ENCODE peak calls at places on chromosomes 1 and 21, in five cellular contexts. One of them, this sample, is unnamed.

GRCh38 chr1:167676205-167676915 is 45.4 kb upstream of the MPZL1 start:
- DNase-seq in A549: no peak
- DNase-seq in IMR-90: no peak
- DNase-seq in SK-N-SH: no peak
- DNase-seq in K562: no peak
- DNase-seq in this sample: peak; percentile 88

GRCh38 chr1:243275316-243275715 is 19.5 kb downstream of the SDCCAG8 start:
- DNase-seq in A549: no peak
- DNase-seq in SK-N-SH: no peak
- DNase-seq in IMR-90: no peak
- DNase-seq in K562: no peak
- DNase-seq in this sample: no peak

GRCh38 chr1:91622586-91622985 is 121.9 kb downstream of the CDC7 start:
- DNase-seq in A549: no peak
- DNase-seq in IMR-90: no peak
- DNase-seq in SK-N-SH: no peak
- DNase-seq in K562: no peak
- DNase-seq in this sample: no peak

GRCh38 chr1:48693674-48694347 is 82.9 kb downstream of the BEND5 start:
- DNase-seq in SK-N-SH: no peak
- DNase-seq in IMR-90: no peak
- DNase-seq in A549: no peak
- DNase-seq in K562: no peak
- DNase-seq in this sample: no peak

GRCh38 chr1:197180252-197180878 is 33.9 kb upstream of the ASPM start:
- DNase-seq in SK-N-SH: peak; percentile 38
- DNase-seq in A549: peak; percentile 33
- DNase-seq in IMR-90: peak; percentile 92
- DNase-seq in K562: peak; percentile 27
- DNase-seq in this sample: no peak

GRCh38 chr1:162856260-162856659 is 4.7 kb downstream of the CCDC190 start:
- DNase-seq in SK-N-SH: no peak
- DNase-seq in A549: no peak
- DNase-seq in K562: no peak
- DNase-seq in IMR-90: peak; percentile 96
- DNase-seq in this sample: no peak

GRCh38 chr21:43323244-43324005 is 103.5 kb downstream of the SIK1 start:
- DNase-seq in IMR-90: no peak
- DNase-seq in SK-N-SH: no peak
- DNase-seq in K562: no peak
- DNase-seq in A549: no peak
- DNase-seq in this sample: no peak

GRCh38 chr1:230382060-230382491 is 44.1 kb downstream of the PGBD5 start:
- DNase-seq in K562: no peak
- DNase-seq in SK-N-SH: no peak
- DNase-seq in IMR-90: no peak
- DNase-seq in A549: peak; percentile 28
- DNase-seq in this sample: no peak

GRCh38 chr1:52122424-52122823 is 19.5 kb upstream of the ZFYVE9 start:
- DNase-seq in IMR-90: no peak
- DNase-seq in K562: no peak
- DNase-seq in A549: no peak
- DNase-seq in SK-N-SH: no peak
- DNase-seq in this sample: no peak

GRCh38 chr1:30522031-30523004 is 201.1 kb downstream of the MATN1 start:
- DNase-seq in K562: no peak
- DNase-seq in SK-N-SH: no peak
- DNase-seq in IMR-90: peak; percentile 8
- DNase-seq in A549: no peak
- DNase-seq in this sample: no peak

GRCh38 chr1:100440075-100440809 is 87.9 kb downstream of the CDC14A start:
- DNase-seq in K562: peak; percentile 44
- DNase-seq in IMR-90: no peak
- DNase-seq in SK-N-SH: peak; percentile 35
- DNase-seq in A549: no peak
- DNase-seq in this sample: no peak

GRCh38 chr1:15954316-15954715 is 21.6 kb downstream of the ZBTB17 start:
- DNase-seq in A549: no peak
- DNase-seq in K562: no peak
- DNase-seq in SK-N-SH: no peak
- DNase-seq in IMR-90: no peak
- DNase-seq in this sample: no peak

GRCh38 chr1:15953791-15954201 is 22.1 kb downstream of the ZBTB17 start:
- DNase-seq in A549: no peak
- DNase-seq in SK-N-SH: peak; percentile 79
- DNase-seq in IMR-90: no peak
- DNase-seq in K562: no peak
- DNase-seq in this sample: no peak

GRCh38 chr1:15953294-15953771 is 22.6 kb downstream of the ZBTB17 start:
- DNase-seq in SK-N-SH: no peak
- DNase-seq in A549: no peak
- DNase-seq in IMR-90: peak; percentile 35
- DNase-seq in K562: no peak
- DNase-seq in this sample: no peak

GRCh38 chr1:15951341-15952153 is 24.4 kb downstream of the ZBTB17 start:
- DNase-seq in IMR-90: no peak
- DNase-seq in K562: peak; percentile 71
- DNase-seq in A549: no peak
- DNase-seq in SK-N-SH: no peak
- DNase-seq in this sample: no peak

DNA sequence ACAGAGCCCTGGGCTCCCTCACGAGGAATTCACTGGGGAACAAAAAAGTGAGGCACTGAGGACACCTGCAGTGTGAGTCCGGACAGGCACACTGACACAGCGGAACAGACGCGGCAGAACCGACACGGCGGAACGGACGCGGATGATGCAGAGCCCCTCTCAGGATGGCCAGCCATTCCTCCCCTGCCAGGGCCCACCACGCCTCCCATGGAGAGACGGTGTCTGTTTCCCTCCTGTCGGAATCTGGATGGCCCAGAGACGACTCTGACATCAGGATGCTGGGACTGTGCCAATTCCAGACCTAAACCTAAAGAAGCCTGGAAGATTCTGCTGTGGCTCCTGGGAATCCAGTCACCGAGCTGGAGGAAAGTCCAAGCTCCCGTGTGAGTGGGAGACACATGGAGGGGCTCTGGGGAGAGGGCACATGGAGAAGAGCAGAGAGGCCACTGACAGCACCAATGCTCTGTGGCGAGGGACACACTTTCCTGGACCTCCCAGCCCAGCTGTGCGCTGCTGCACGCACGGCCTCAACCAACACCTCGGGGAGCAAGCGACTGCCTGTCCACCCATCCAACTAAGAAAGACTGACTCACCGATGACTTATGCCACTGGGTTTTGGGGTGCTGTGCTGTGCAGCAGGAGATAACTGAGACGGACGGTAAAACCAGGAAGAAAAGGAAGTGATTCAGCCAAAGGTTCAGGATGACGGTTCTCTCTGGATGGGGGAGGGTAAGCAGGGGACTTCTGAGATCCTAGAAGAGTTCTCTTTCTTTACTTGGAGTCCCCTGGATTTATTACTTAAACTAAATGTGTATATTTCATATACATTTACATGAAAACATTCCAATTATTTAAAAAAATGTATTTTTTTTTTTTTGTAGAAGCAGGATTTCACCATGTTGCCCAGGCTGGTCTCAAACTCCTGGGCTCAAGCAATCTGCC is 23.3 kb downstream of the ZBTB17 start:
- DNase-seq in A549: peak; percentile 64
- DNase-seq in SK-N-SH: no peak
- DNase-seq in K562: peak; percentile 79
- DNase-seq in IMR-90: peak; percentile 99
- DNase-seq in this sample: no peak
- TF ChIP-seq USF2 in A549: no peak
- TF ChIP-seq USF2 in SK-N-SH: no peak
- TF ChIP-seq USF2 in K562: no peak
- TF ChIP-seq USF2 in IMR-90: no peak
- TF ChIP-seq USF2 in this sample: no peak

DNA sequence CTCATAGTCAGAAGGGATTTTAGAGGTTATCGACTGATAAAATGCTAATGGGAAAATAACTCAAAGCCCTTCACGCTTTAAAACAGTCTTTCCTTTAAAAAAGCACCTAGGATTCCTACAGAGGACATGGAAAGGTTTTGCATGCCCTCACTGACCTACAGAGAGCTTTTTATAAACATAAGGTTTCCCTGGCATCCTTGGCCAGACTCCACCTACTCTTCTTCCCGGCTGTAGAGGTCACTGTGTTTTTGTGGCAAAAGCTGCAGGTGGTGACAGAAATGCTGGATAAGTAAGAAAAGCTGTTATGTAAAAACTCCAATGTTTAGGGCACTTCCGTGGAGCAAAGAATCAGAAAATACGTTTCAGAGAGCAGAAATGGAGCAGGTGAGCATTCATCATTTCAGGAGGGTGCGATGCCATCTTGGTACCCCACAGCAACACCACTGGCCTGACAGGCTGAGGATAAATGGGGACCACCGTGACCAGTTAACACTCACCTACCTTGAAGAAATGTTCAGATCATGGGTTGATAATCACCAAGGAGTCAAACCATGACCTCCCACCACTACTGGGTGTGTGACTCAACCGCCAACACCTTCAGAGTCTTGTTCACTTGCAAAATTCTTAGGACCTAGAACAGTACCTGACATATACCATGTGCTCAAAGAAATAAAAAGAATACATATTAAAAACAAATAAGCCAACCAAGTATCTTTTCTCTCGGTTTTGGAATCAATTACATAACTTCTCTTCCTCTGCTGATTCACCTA is 46.6 kb downstream of the SSBP3 start:
- DNase-seq in IMR-90: no peak
- DNase-seq in K562: no peak
- DNase-seq in A549: no peak
- DNase-seq in SK-N-SH: no peak
- DNase-seq in this sample: no peak
- TF ChIP-seq RCOR1 in IMR-90: no peak
- TF ChIP-seq RCOR1 in K562: no peak
- TF ChIP-seq RCOR1 in A549: no peak
- TF ChIP-seq RCOR1 in SK-N-SH: no peak
- TF ChIP-seq RCOR1 in this sample: no peak

GRCh38 chr1:182227864-182228547 is 163.6 kb downstream of the GLUL start:
- DNase-seq in A549: no peak
- DNase-seq in K562: no peak
- DNase-seq in IMR-90: no peak
- DNase-seq in SK-N-SH: no peak
- DNase-seq in this sample: no peak
- H3K27ac ChIP-seq in A549: no peak overlapping the region
- H3K27ac ChIP-seq in K562: no peak overlapping the region
- H3K27ac ChIP-seq in IMR-90: no peak overlapping the region
- H3K27ac ChIP-seq in SK-N-SH: no peak overlapping the region
- H3K27ac ChIP-seq in this sample: no peak overlapping the region

GRCh38 chr1:10943041-10943440 is 69.4 kb upstream of the TARDBP start:
- DNase-seq in SK-N-SH: no peak
- DNase-seq in A549: no peak
- DNase-seq in K562: no peak
- DNase-seq in IMR-90: no peak
- DNase-seq in this sample: no peak

GRCh38 chr1:10942542-10942912 is 69.9 kb upstream of the TARDBP start:
- DNase-seq in SK-N-SH: no peak
- DNase-seq in K562: no peak
- DNase-seq in IMR-90: no peak
- DNase-seq in A549: no peak
- DNase-seq in this sample: no peak

GRCh38 chr1:10940451-10940804 is 72.0 kb upstream of the TARDBP start:
- DNase-seq in K562: no peak
- DNase-seq in A549: no peak
- DNase-seq in SK-N-SH: no peak
- DNase-seq in IMR-90: no peak
- DNase-seq in this sample: no peak

GRCh38 chr1:10940838-10941237 is 71.6 kb upstream of the TARDBP start:
- DNase-seq in K562: no peak
- DNase-seq in SK-N-SH: no peak
- DNase-seq in A549: no peak
- DNase-seq in IMR-90: no peak
- DNase-seq in this sample: no peak

DNA sequence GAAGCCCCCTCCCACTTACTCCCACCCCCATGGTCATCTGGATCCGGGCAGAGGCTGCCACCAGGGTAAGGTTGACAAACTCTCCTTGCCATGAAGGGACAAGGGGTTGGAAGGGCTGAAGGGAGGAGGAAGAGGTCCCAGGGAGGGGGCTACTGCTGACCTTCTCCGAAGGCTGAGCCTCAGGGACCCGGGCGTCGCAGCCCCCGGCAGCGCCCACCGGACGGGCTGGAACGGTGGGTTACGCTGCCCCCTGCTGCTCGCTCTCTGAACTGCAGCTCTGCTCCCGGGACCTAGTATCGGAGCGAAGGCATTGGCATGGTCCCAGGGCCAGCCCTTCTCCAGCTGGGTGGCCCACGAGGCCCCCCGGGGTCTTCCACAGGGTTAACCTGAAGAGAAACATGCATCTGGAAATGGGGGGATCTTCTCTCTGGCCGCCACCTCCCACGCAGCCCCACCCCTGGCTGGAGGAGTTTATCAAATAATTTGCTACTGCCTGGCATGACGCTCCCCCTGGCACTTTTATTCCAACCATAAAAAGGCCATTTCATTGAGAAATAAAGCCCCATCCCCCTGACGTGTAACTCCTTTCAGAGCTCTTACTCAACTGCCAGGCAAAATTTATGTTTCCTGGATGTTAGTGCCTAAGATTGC is 70.4 kb upstream of the TARDBP start:
- DNase-seq in IMR-90: no peak
- DNase-seq in A549: peak; percentile 71
- DNase-seq in K562: peak; percentile 92
- DNase-seq in SK-N-SH: peak; percentile 92
- DNase-seq in this sample: no peak
- TF ChIP-seq USF2 in IMR-90: no peak
- TF ChIP-seq USF2 in A549: no peak
- TF ChIP-seq USF2 in K562: no peak
- TF ChIP-seq USF2 in SK-N-SH: no peak
- TF ChIP-seq USF2 in this sample: no peak

DNA sequence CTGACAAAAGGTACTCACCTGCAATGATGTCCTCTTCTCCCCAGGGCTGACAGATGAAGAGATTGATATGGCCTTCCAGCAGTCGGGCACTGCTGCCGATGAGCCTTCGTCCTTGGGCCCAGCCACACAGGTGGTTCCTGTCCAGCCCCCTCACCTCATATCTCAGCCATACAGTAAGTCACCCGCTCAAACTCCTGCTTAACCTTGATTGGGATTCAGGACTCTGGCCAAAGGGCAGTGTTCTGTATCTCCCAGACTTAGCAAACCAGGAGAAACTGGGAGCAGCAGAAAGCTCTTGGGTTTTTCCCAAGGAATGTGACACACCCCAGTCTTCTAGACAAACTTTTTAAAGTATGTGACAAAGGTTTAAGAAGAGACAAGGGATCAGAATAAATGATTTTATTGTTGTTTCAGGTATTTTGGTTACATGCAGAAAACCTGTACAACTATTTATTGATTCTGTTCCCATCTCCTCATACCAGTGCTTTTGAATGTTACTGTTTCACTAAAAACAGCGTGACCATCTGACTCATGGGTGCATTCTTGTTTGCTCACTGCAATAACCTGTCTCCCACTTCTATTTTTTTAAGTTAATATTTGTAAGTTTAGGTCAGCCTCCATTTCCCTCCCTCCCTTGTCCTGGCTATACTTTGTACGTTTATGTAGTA is 124.6 kb downstream of the PEX14 start:
- DNase-seq in IMR-90: peak; percentile 90
- DNase-seq in K562: no peak
- DNase-seq in SK-N-SH: no peak
- DNase-seq in A549: peak; percentile 63
- DNase-seq in this sample: no peak
- TF ChIP-seq RCOR1 in IMR-90: no peak
- TF ChIP-seq RCOR1 in K562: no peak
- TF ChIP-seq RCOR1 in SK-N-SH: no peak
- TF ChIP-seq RCOR1 in A549: no peak
- TF ChIP-seq RCOR1 in this sample: no peak

GRCh38 chr1:174894087-174894768 is 105.5 kb upstream of the CACYBP start:
- DNase-seq in IMR-90: no peak
- DNase-seq in K562: no peak
- DNase-seq in SK-N-SH: no peak
- DNase-seq in A549: no peak
- DNase-seq in this sample: no peak
- H3K27ac ChIP-seq in IMR-90: no peak overlapping the region
- H3K27ac ChIP-seq in K562: no peak overlapping the region
- H3K27ac ChIP-seq in SK-N-SH: no peak overlapping the region
- H3K27ac ChIP-seq in A549: no peak overlapping the region
- H3K27ac ChIP-seq in this sample: no peak overlapping the region

This sample was measured in GM12878.